ENCODE peak calls at places on chromosomes 13 and 19, in eight cellular contexts. Y is adrenal gland, L is ovary, R is IMR-90, V is tibial artery, C is D721Med, N is H9, M is foreskin keratinocyte. G is an unnamed sample.

GRCh38 chr13:28337196-28338045 is 157.5 kb downstream of the FLT1 start:
- DNase-seq in V (no peak), Y (no peak), N (no peak), L (no peak), C (no peak), R (peak), M (peak), G (peak)

GRCh38 chr13:73215807-73216206 is 157.0 kb downstream of the KLF5 start:
- DNase-seq in R (peak), V (no peak), N (no peak), Y (no peak), C (no peak), M (no peak), L (no peak), G (no peak)

GRCh38 chr13:110023729-110024645 is 237.6 kb upstream of the IRS2 start:
- DNase-seq in M (no peak), C (peak), V (peak), R (peak), N (no peak), L (peak), Y (no peak), G (no peak)

GRCh38 chr13:90201198-90201597 is 1146.3 kb upstream of the MIR17HG start:
- DNase-seq in V (no peak), C (no peak), L (no peak), Y (no peak), N (no peak), R (no peak), M (peak), G (no peak)

GRCh38 chr13:48976677-48977625 is 1.2 kb downstream of the FNDC3A start:
- DNase-seq in R (no peak), V (no peak), N (no peak), L (no peak), M (no peak), C (no peak), Y (no peak), G (peak)

GRCh38 chr13:30422056-30422914 is at the start of gene UBE2L5:
- DNase-seq in R (peak), N (peak), M (no peak), V (peak), Y (peak), L (peak), C (no peak), G (no peak)

GRCh38 chr13:95025116-95025515 is 276.1 kb downstream of the ABCC4 start:
- DNase-seq in N (no peak), C (no peak), V (no peak), M (no peak), L (no peak), R (no peak), Y (no peak), G (no peak)

GRCh38 chr19:54337858-54338230 is 1.1 kb downstream of the LILRA4 start:
- DNase-seq in N (no peak), L (no peak), V (no peak), R (no peak), C (no peak), M (no peak), Y (no peak), G (no peak)

DNA sequence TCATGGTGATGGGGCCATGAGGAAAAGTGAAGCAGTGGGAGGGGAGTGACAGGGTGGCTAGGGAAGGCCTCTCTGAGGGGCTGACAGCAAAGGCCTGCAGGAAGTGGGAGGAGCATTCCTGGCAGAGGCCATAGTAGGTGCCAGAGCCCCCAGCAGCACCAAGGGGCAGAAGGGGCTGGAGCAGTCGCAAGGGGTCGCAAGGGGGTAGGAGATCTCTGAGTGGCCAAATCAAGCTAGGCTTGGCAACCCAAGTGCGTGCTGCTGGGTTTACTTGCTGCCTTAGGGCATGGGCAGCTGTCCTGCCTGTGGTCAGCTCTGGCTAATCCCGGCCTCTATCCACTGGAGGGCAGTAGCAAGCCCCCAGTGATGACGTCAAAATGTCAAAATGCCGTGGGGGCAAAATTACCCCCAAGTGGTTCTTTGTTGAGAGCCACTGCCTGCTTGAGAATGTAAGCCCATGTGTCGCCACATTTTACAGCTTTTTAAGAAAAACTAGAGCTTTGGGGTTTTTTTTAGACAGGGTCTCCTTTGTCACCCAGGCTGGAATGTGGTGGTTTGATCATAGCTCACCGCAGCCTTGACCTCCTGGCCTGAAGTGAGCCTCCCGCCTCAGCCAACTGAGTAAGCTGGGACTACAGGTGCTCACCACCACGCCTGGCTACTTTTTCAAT is 11.8 kb downstream of the CCDC97 start:
- DNase-seq in M (no peak), R (peak), V (no peak), L (peak), C (no peak), Y (no peak), N (peak), G (no peak)
- TF ChIP-seq CTCF in M (peak), R (peak), V (peak), L (peak), C (peak), Y (peak), N (peak), G (peak)

DNA sequence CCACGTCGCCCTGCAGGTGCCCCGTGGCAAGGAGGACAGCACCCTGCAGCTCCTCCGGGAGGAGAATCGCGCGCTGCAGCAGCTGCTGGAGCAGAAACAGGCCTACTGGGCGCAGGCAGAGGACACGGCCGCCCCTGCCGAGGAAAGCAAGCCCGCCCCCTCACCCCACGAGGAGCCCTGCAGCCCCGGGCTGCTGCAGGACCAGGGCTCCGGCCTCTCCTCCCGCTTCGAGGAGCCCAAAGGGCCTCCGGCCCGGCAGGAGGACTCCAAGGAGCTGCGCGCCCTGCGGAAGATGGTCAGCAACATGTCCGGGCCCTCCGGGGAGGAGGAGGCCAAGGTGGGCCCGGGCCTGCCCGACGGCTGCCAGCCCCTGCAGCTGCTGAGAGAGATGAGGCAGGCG is 11.6 kb downstream of the CBY2 start:
- DNase-seq in N (peak), C (no peak), Y (no peak), R (no peak), M (no peak), V (no peak), L (no peak), G (no peak)
- TF ChIP-seq CTCF in N (no peak), C (no peak), Y (no peak), R (no peak), M (no peak), V (no peak), L (no peak), G (no peak)

GRCh38 chr19:7326105-7326877 is 22.4 kb upstream of the ARHGEF18 start:
- DNase-seq in N (peak), Y (no peak), M (no peak), C (no peak), R (no peak), V (peak), L (no peak), G (peak)
- TF ChIP-seq CTCF in N (peak), Y (peak), M (peak), C (peak), R (no peak), V (peak), L (no peak), G (peak)

DNA sequence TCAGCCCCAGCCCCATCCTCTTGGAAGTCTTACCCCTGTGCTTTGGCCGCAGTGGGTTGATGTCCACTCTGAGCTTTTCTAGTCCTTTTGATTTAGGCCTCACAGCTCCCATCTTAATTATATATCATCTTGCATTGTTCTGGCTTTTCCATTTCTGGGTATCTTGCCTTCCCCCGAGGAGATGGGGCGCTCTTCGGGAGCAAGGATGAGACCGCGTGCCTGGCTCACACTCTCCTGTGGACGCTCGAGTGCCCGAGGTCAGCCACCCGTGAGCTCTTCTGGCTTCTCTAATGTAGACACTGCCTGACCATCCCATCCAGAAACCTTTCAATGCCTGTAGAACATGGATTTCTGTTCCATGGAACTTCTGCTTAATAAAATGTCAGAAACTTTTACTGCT is 53.5 kb upstream of the GPR183 start:
- DNase-seq in V (no peak), R (no peak), M (no peak), L (no peak), N (no peak), Y (no peak), C (no peak), G (no peak)
- TF ChIP-seq CTCF in V (no peak), R (no peak), M (no peak), L (no peak), N (no peak), Y (no peak), C (no peak), G (no peak)

DNA sequence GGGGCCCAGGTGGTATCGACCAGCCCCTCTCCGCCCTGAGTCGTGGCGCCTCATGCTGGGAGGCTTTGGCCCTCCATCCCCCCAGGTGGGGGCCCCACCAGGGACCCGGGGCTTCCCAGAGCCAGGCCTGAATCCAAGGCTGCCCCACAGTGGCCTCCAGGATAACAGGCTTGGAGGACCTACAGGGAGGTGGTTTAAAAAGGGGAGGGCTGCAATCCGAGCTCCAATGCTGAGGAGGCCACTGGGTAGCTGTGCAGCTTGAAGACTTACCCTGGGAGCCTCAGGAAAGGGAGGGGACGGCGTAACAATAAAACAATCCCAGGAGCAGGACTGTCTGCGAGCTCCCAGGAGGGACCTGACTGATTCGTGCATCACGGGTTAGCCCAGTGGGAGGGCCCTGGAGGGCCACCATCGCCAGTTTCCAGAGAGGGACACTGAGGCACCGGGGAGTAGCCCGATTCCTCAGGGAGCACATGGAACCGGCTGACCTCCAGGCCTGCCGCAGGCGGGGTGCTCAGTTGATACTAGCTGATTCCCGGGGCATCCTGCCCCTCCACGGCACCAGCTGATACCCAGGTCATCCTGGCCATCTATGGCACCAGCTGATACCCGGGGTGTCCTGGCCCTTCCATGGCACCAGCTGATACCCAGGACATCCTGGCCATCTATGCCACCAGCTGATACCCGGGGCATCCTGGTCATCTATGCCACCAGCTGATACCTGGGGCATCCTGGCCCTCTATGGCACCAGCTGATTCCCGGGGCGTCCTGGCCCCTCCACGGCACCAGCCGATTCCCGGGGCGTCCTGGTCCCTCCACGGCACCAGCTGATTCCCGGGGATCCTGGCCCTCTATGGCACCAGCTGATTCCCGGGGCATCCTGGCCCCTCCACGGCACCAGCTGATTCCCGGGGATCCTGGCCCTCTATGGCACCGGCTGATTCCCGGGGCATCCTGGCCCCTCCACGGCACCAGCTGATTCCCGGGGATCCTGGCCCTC is 3.7 kb upstream of the C2CD4C start:
- DNase-seq in V (no peak), L (no peak), N (peak), R (no peak), M (no peak), C (no peak), Y (no peak), G (no peak)
- TF ChIP-seq CTCF in V (no peak), L (no peak), N (peak), R (no peak), M (peak), C (no peak), Y (no peak), G (no peak)

GRCh38 chr19:39506944-39507714 is 7.8 kb upstream of the SELENOV start:
- DNase-seq in L (no peak), N (peak), C (peak), R (peak), Y (no peak), M (peak), V (no peak), G (peak)

GRCh38 chr19:39506598-39506943 is 7.8 kb downstream of the DLL3 start:
- DNase-seq in N (no peak), R (no peak), Y (no peak), M (no peak), C (no peak), L (no peak), V (no peak), G (no peak)

GRCh38 chr19:39507715-39508364 is 7.1 kb upstream of the SELENOV start:
- DNase-seq in R (no peak), C (no peak), L (no peak), Y (no peak), N (no peak), M (no peak), V (no peak), G (no peak)

GRCh38 chr19:39508629-39509028 is 6.3 kb upstream of the SELENOV start:
- DNase-seq in R (no peak), N (no peak), C (no peak), Y (no peak), V (no peak), L (no peak), M (no peak), G (no peak)

GRCh38 chr19:39509233-39509632 is 5.7 kb upstream of the SELENOV start:
- DNase-seq in N (no peak), M (no peak), R (no peak), Y (no peak), L (no peak), V (no peak), C (no peak), G (no peak)
- TF ChIP-seq CTCF in N (no peak), M (no peak), R (no peak), Y (no peak), L (no peak), V (no peak), C (no peak), G (no peak)

G was measured in LNCaP clone FGC.